ENCODE peak calls at places on chromosome 5, in ten cellular contexts. J is PC-3, V is mammary epithelial cell, U is fibroblast of lung, N is SK-N-SH, S is HCT116, B is HepG2, P is Karpas-422, W is H1, A is IMR-90. R is an unnamed sample.

GRCh38 chr5:169876376-169876775 is 103.9 kb downstream of the INSYN2B start:
- DNase-seq in N (no peak), U (peak; percentile 18), B (no peak), P (no peak), S (no peak), J (no peak), A (peak; percentile 49), V (peak; percentile 47), W (no peak), R (peak; percentile 66)

GRCh38 chr5:960551-960950 is 48.1 kb upstream of the NKD2 start:
- DNase-seq in B (no peak), U (no peak), S (no peak), J (no peak), W (no peak), A (no peak), N (peak; percentile 17), V (no peak), P (no peak), R (no peak)

GRCh38 chr5:11981986-11982385 is 77.7 kb upstream of the CTNND2 start:
- DNase-seq in B (no peak), J (peak; percentile 65), A (no peak), V (no peak), P (no peak), U (no peak), S (no peak), W (no peak), N (no peak), R (no peak)

GRCh38 chr5:139575751-139576150 is 14.6 kb downstream of the UBE2D2 start:
- DNase-seq in P (no peak), A (no peak), U (no peak), W (no peak), J (no peak), B (no peak), N (no peak), V (no peak), S (no peak), R (no peak)

GRCh38 chr5:55636711-55637110 is 75.4 kb downstream of the SLC38A9 start:
- DNase-seq in A (peak; percentile 12), P (no peak), S (no peak), N (no peak), U (peak; percentile 59), J (peak; percentile 3), V (no peak), B (peak; percentile 39), W (no peak), R (no peak)

GRCh38 chr5:88672644-88673493 is 210.1 kb downstream of the MEF2C start:
- DNase-seq in U (no peak), S (no peak), J (no peak), P (no peak), V (no peak), W (peak; percentile 72), B (no peak), A (no peak), N (no peak), R (peak; percentile 88)

GRCh38 chr5:14460844-14461398 is 120.7 kb upstream of the OTULINL start:
- DNase-seq in B (no peak), U (no peak), A (no peak), W (no peak), P (no peak), V (no peak), N (no peak), J (no peak), S (no peak), R (no peak)

GRCh38 chr5:108521841-108522506 is 140.1 kb upstream of the FBXL17 start:
- DNase-seq in P (peak; percentile 84), U (peak; percentile 75), S (peak; percentile 52), A (peak; percentile 72), J (peak; percentile 92), N (peak; percentile 48), W (no peak), B (peak; percentile 53), V (peak; percentile 48), R (peak; percentile 25)

GRCh38 chr5:156121234-156121633 is 205.7 kb upstream of the SGCD start:
- DNase-seq in A (peak; percentile 93), V (no peak), P (no peak), B (no peak), S (no peak), U (peak; percentile 53), J (no peak), W (no peak), N (no peak), R (peak; percentile 82)

GRCh38 chr5:156120777-156121176 is 206.2 kb upstream of the SGCD start:
- DNase-seq in N (no peak), S (no peak), U (no peak), A (no peak), J (no peak), W (no peak), V (no peak), B (no peak), P (no peak), R (peak; percentile 53)

GRCh38 chr5:156124713-156125112 is 202.3 kb upstream of the SGCD start:
- DNase-seq in V (no peak), B (no peak), J (no peak), P (no peak), W (no peak), U (no peak), A (peak; percentile 64), S (no peak), N (no peak), R (no peak)

GRCh38 chr5:156119692-156120091 is 207.3 kb upstream of the SGCD start:
- DNase-seq in N (no peak), U (no peak), W (no peak), S (no peak), V (no peak), P (no peak), B (no peak), A (no peak), J (no peak), R (no peak)

GRCh38 chr5:156121834-156122386 is 205.1 kb upstream of the SGCD start:
- DNase-seq in V (no peak), W (no peak), U (no peak), N (no peak), A (peak; percentile 61), J (no peak), S (no peak), B (no peak), P (no peak), R (peak; percentile 72)
- H3K4me2 ChIP-seq in V (no peak overlapping the region), W (no peak overlapping the region), U (no peak overlapping the region), N (no peak overlapping the region), A (peak overlapping the region; percentile 59), J (no peak overlapping the region), S (no peak overlapping the region), B (no peak overlapping the region), P (no peak overlapping the region), R (no peak overlapping the region)

GRCh38 chr5:177225798-177226197 is 77.7 kb downstream of the RAB24 start:
- DNase-seq in P (no peak), J (no peak), N (no peak), B (no peak), U (no peak), V (no peak), W (no peak), S (no peak), A (no peak), R (no peak)

DNA sequence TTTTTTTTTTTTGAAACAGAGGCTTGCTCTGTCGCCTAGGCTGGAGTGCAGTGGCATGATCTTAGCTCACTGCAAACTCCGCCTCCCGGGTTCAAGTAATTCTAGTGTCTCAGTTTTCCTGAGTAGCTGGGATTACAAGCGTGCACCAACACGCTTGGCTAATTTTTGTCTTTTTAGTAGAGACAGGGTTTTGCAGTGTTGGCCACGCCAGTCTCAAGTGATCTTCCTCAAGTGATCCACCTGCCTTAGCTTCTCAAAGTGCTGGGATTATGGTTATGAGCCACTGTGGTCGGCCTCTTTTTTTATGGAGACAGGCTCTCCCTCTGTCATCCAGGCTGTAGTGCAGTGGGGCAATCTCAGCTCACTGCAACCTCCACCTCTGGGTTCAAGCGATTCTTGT is 82.9 kb downstream of the RAB24 start:
- DNase-seq in W (no peak), J (no peak), N (no peak), V (no peak), P (no peak), U (no peak), B (no peak), S (no peak), A (no peak), R (no peak)
- H4K20me1 ChIP-seq in W (peaks cover 8% of the 10 kb centered on the region), J (peaks cover 3% of the 10 kb centered on the region), N (no peaks in the 10 kb centered on the region), V (no peaks in the 10 kb centered on the region), P (no peaks in the 10 kb centered on the region), U (no peaks in the 10 kb centered on the region), B (no peaks in the 10 kb centered on the region), S (no peaks in the 10 kb centered on the region), A (peaks cover 4% of the 10 kb centered on the region), R (peaks cover 81% of the 10 kb centered on the region)

GRCh38 chr5:106755066-106755465 is 915.7 kb downstream of the EFNA5 start:
- DNase-seq in W (no peak), J (no peak), U (no peak), A (no peak), P (no peak), S (no peak), B (no peak), V (no peak), N (no peak), R (no peak)

GRCh38 chr5:106759581-106759980 is 911.2 kb downstream of the EFNA5 start:
- DNase-seq in V (no peak), J (peak; percentile 46), N (no peak), A (peak; percentile 25), S (no peak), B (no peak), P (no peak), W (no peak), U (peak; percentile 16), R (peak; percentile 8)

GRCh38 chr5:106757672-106758071 is 913.1 kb downstream of the EFNA5 start:
- DNase-seq in W (no peak), V (no peak), A (no peak), P (no peak), U (no peak), B (no peak), S (no peak), N (no peak), J (no peak), R (no peak)

GRCh38 chr5:106759152-106759551 is 911.6 kb downstream of the EFNA5 start:
- DNase-seq in B (no peak), S (no peak), A (no peak), J (no peak), W (no peak), U (no peak), V (no peak), P (no peak), N (no peak), R (no peak)

DNA sequence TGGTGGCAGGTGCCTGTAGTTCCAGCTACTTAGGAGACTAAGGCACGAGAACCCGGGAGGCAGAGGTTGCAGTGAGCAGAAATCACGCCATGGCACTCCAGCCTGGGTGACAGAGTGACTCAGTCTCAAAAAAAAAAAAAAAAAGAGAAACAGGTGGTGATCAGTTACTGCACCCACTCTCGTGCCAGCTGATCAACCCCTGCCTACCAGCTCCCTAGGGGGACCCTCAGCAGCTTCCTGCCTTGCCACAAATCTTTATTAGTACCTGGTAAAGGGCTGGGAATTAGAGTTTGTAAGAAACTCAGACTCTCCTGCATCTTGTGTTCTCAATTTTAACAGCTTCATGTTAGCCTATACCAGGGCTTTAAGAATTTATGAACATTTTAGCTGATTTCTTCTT is 914.9 kb downstream of the EFNA5 start:
- DNase-seq in P (no peak), B (no peak), N (no peak), U (no peak), J (no peak), V (no peak), S (no peak), W (no peak), A (no peak), R (no peak)
- H3K4me2 ChIP-seq in P (no peak overlapping the region), B (no peak overlapping the region), N (no peak overlapping the region), U (no peak overlapping the region), J (no peak overlapping the region), V (no peak overlapping the region), S (no peak overlapping the region), W (no peak overlapping the region), A (no peak overlapping the region), R (no peak overlapping the region)

GRCh38 chr5:134563962-134564361 is 38.5 kb downstream of the JADE2 start:
- DNase-seq in W (no peak), S (no peak), A (no peak), U (no peak), N (no peak), V (no peak), B (no peak), J (no peak), P (no peak), R (no peak)

GRCh38 chr5:134560698-134561097 is 35.2 kb downstream of the JADE2 start:
- DNase-seq in V (no peak), W (no peak), P (no peak), U (no peak), S (no peak), B (no peak), N (no peak), J (no peak), A (no peak), R (no peak)

GRCh38 chr5:134559672-134560071 is 34.2 kb downstream of the JADE2 start:
- DNase-seq in J (no peak), A (no peak), P (no peak), U (no peak), W (no peak), V (no peak), S (no peak), N (no peak), B (no peak), R (no peak)

GRCh38 chr5:134564396-134564795 is 38.9 kb downstream of the JADE2 start:
- DNase-seq in P (no peak), A (no peak), N (no peak), W (no peak), S (no peak), V (no peak), J (no peak), U (no peak), B (no peak), R (no peak)

GRCh38 chr5:134561871-134562296 is 36.4 kb downstream of the JADE2 start:
- DNase-seq in S (peak; percentile 7), W (no peak), P (peak; percentile 69), V (no peak), U (peak; percentile 70), J (peak; percentile 33), B (peak; percentile 8), A (peak; percentile 74), N (peak; percentile 49), R (peak; percentile 80)
- H4K20me1 ChIP-seq in S (no peaks in the 10 kb centered on the region), W (peaks cover 12% of the 10 kb centered on the region), P (peaks cover 18% of the 10 kb centered on the region), V (no peaks in the 10 kb centered on the region), U (no peaks in the 10 kb centered on the region), J (no peaks in the 10 kb centered on the region), B (no peaks in the 10 kb centered on the region), A (no peaks in the 10 kb centered on the region), N (no peaks in the 10 kb centered on the region), R (no peaks in the 10 kb centered on the region)